ENCODE peak calls at places on chromosomes 6 and 20, in five cellular contexts. H is lower lobe of right lung, B is thoracic aorta, F is cardiac muscle cell, J is DND-41. T is an unnamed sample.

GRCh38 chr6:89375427-89375868 is 22.9 kb upstream of the UBE2J1 start:
- DNase-seq in B (no peak), H (peak; percentile 88), F (peak; percentile 82), J (peak; percentile 85), T (peak; percentile 69)

GRCh38 chr20:35562541-35563110 is 20.7 kb downstream of the ERGIC3 start:
- DNase-seq in F (no peak), H (no peak), B (no peak), J (no peak), T (no peak)

GRCh38 chr6:149567194-149567586 is 1.0 kb downstream of the GINM1 start:
- DNase-seq in B (no peak), F (no peak), H (no peak), J (no peak), T (no peak)

GRCh38 chr6:52207066-52207465 is 20.9 kb downstream of the IL17A start:
- DNase-seq in J (no peak), F (no peak), B (no peak), H (no peak), T (no peak)

GRCh38 chr6:56995347-56995746 is 40.4 kb downstream of the BEND6 start:
- DNase-seq in J (no peak), B (no peak), H (no peak), F (no peak), T (peak; percentile 2)

GRCh38 chr6:31727034-31727716 is 1.9 kb downstream of the DDAH2 start:
- DNase-seq in J (no peak), B (no peak), F (no peak), H (no peak), T (peak; percentile 17)

GRCh38 chr6:31534521-31535040 is 5.8 kb downstream of the MCCD1 start:
- DNase-seq in H (no peak), B (no peak), F (no peak), J (no peak), T (no peak)

GRCh38 chr20:21503345-21503744 is 10.5 kb downstream of the NKX2-2 start:
- DNase-seq in F (no peak), H (no peak), B (no peak), J (peak; percentile 24), T (no peak)

GRCh38 chr20:3067139-3068009 is 4.0 kb upstream of the OXT start:
- DNase-seq in H (no peak), B (no peak), F (no peak), J (no peak), T (no peak)

GRCh38 chr6:100209323-100210137 is 215.5 kb upstream of the MCHR2 start:
- DNase-seq in J (no peak), F (no peak), B (no peak), H (no peak), T (no peak)

GRCh38 chr6:140731741-140732140 is 1357.3 kb upstream of the CITED2 start:
- DNase-seq in B (no peak), J (no peak), H (no peak), F (no peak), T (no peak)

GRCh38 chr20:53901064-53901463 is 169.3 kb downstream of the BCAS1 start:
- DNase-seq in J (no peak), B (no peak), H (no peak), F (no peak), T (peak; percentile 95)

GRCh38 chr6:1770435-1770843 is 160.7 kb downstream of the FOXC1 start:
- DNase-seq in B (no peak), F (no peak), H (no peak), J (peak; percentile 32), T (no peak)

GRCh38 chr6:165766026-165766425 is 103.0 kb upstream of the PDE10A start:
- DNase-seq in F (no peak), H (no peak), B (no peak), J (no peak), T (no peak)

GRCh38 chr6:6569043-6569442 is 19.5 kb upstream of the LY86 start:
- DNase-seq in F (no peak), J (no peak), H (no peak), B (no peak), T (no peak)

GRCh38 chr6:125974214-125974866 is 12.0 kb upstream of the TRMT11 start:
- DNase-seq in B (no peak), F (peak; percentile 57), H (no peak), J (no peak), T (peak; percentile 48)

GRCh38 chr6:147287869-147288271 is 83.7 kb downstream of the STXBP5 start:
- DNase-seq in H (no peak), J (no peak), B (no peak), F (no peak), T (no peak)

GRCh38 chr6:167990016-167990945 is 7.2 kb upstream of the KIF25 start:
- DNase-seq in B (no peak), H (no peak), J (no peak), F (no peak), T (no peak)

GRCh38 chr20:49384437-49385434 is 97.7 kb downstream of the KCNB1 start:
- DNase-seq in H (peak; percentile 71), B (peak; percentile 17), F (peak; percentile 89), J (peak; percentile 77), T (peak; percentile 34)

GRCh38 chr20:49216991-49217578 is 2.1 kb upstream of the DDX27 start:
- DNase-seq in H (peak; percentile 94), F (peak; percentile 95), B (peak; percentile 92), J (peak; percentile 90), T (peak; percentile 97)

GRCh38 chr6:111566222-111566717 is 39.4 kb downstream of the TRAF3IP2 start:
- DNase-seq in B (no peak), H (no peak), J (peak; percentile 46), F (no peak), T (no peak)

GRCh38 chr6:15539722-15540270 is 123.0 kb downstream of the DTNBP1 start:
- DNase-seq in J (no peak), F (no peak), B (no peak), H (no peak), T (no peak)

GRCh38 chr6:53847796-53848314 is 53.0 kb downstream of the LRRC1 start:
- DNase-seq in H (no peak), B (no peak), F (no peak), J (no peak), T (no peak)

GRCh38 chr6:5412017-5412416 is 150.7 kb downstream of the FARS2 start:
- DNase-seq in J (no peak), B (no peak), H (no peak), F (no peak), T (no peak)

GRCh38 chr6:56293756-56294155 is 46.4 kb upstream of the COL21A1 start:
- DNase-seq in H (no peak), B (no peak), J (no peak), F (no peak), T (no peak)

GRCh38 chr6:137681445-137682009 is 185.5 kb upstream of the TNFAIP3 start:
- DNase-seq in H (no peak), F (no peak), J (no peak), B (no peak), T (no peak)

GRCh38 chr6:135600086-135600702 is 102.7 kb upstream of the AHI1 start:
- DNase-seq in B (no peak), H (no peak), J (peak; percentile 7), F (no peak), T (no peak)

GRCh38 chr20:33689973-33690372 is 3.8 kb upstream of the E2F1 start:
- DNase-seq in J (peak; percentile 85), F (no peak), B (no peak), H (no peak), T (no peak)

DNA sequence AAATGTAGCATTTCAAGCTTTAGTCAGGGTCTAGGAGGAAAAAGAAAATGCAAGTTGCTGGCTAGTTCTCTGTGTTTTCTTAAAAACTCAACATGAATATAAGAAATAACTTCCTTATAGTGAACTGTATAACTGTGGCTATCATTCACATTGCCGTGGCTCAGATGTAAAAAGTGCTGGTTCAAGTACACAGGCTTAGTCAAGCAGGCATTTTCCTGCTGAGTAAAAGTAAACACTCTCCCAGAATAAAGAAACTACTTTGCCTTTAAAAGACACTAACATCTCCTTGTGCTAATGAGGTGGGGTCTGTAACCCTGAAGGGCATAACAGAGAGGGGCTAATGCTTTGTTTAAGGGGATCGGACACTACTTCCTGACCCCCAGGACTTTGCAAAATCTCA is 3.3 kb downstream of the ATP5F1E start:
- DNase-seq in B (no peak), J (no peak), F (no peak), H (no peak), T (no peak)
- H3K36me3 ChIP-seq in B (peaks cover 26% of the 10 kb centered on the region), J (peaks cover 79% of the 10 kb centered on the region), F (peaks cover 38% of the 10 kb centered on the region), H (peaks cover 67% of the 10 kb centered on the region), T (peaks cover 12% of the 10 kb centered on the region)

GRCh38 chr6:33323623-33323948 is 6.0 kb upstream of the ZBTB22 start:
- DNase-seq in H (no peak), J (no peak), F (no peak), B (no peak), T (no peak)

GRCh38 chr6:33319939-33320314 is 2.4 kb upstream of the ZBTB22 start:
- DNase-seq in F (no peak), H (no peak), J (no peak), B (no peak), T (no peak)

GRCh38 chr6:33320315-33321181 is 3.0 kb upstream of the ZBTB22 start:
- DNase-seq in B (no peak), F (no peak), J (no peak), H (no peak), T (no peak)

GRCh38 chr6:33321227-33321626 is 3.7 kb upstream of the ZBTB22 start:
- DNase-seq in F (no peak), B (no peak), J (no peak), H (no peak), T (no peak)

DNA sequence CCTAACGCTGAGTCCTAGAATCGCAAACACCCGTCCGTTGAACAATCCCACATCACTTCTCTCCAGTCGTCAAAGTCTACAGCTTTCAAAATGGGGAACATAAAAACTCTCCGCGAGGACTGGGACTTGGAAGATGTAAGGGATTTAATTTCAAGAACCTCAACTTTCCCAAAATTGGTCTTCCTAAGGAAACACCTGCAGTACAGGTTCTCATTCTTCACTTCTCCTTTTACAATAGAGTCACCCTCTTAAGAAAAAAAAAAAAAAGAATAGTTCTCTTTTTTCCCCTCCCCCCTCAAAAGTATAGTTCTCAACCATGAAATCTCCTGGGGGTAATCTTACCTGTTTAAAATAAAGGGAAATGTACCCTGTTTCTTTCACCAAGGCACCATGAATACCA is 6.6 kb upstream of the ZBTB22 start:
- DNase-seq in B (no peak), H (no peak), F (no peak), J (no peak), T (no peak)
- H3K27ac ChIP-seq in B (no peak overlapping the region), H (peak overlapping the region; percentile 89), F (no peak overlapping the region), J (peak overlapping the region; percentile 95), T (peak overlapping the region; percentile 85)

DNA sequence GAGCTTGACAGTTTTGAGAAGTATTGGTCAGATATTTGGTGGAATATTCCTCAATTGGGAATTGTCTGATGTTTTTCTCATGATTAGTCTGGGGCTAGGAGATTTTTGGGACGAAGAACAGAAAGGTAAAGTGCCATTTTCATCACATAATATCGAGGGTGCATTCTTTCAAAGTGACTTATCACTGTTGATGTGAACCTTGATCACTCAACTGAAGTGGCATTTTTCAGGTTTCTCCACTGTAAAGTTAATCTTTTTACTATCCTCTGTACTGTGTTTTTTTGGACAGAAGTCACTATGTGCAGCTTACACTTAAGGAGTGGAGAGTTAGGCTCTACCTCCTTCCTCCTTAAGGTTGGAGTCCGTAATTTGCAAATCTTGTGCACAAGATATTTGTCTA is 39.2 kb downstream of the PTCHD4 start:
- DNase-seq in J (no peak), H (no peak), F (no peak), B (no peak), T (no peak)
- H3K4me3 ChIP-seq in J (no peak overlapping the region), H (no peak overlapping the region), F (no peak overlapping the region), B (no peak overlapping the region), T (no peak overlapping the region)

GRCh38 chr6:145947108-145947507 is 17.1 kb downstream of the SHPRH start:
- DNase-seq in J (no peak), F (no peak), B (no peak), H (no peak), T (no peak)
- H3K36me3 ChIP-seq in J (peaks cover 91% of the 10 kb centered on the region), F (peaks cover 95% of the 10 kb centered on the region), B (peaks cover 21% of the 10 kb centered on the region), H (peaks cover 95% of the 10 kb centered on the region), T (peaks cover 2% of the 10 kb centered on the region)

T was measured in small intestine.